ENCODE peak calls at places on chromosomes 1 and 21, in six cellular contexts. D is MM.1S, A is GM23338, I is SK-N-SH, X is hepatocyte, P is neural progenitor cell. B is an unnamed sample.

GRCh38 chr1:85490270-85490669 is 25.3 kb upstream of the DDAH1 start:
- DNase-seq in A (no peak), I (no peak), X (no peak), P (no peak), D (no peak), B (no peak)

GRCh38 chr1:154838988-154839387 is 31.1 kb downstream of the KCNN3 start:
- DNase-seq in I (no peak), D (no peak), P (no peak), A (no peak), X (no peak), B (no peak)

GRCh38 chr1:41363632-41364320 is 2.5 kb downstream of the FOXO6 start:
- DNase-seq in I (no peak), P (no peak), A (no peak), X (no peak), D (no peak), B (no peak)

GRCh38 chr1:103341377-103341880 is 184.1 kb upstream of the RNPC3 start:
- DNase-seq in D (no peak), I (no peak), A (no peak), P (no peak), X (no peak), B (no peak)

GRCh38 chr21:26736449-26736848 is 108.8 kb downstream of the ADAMTS1 start:
- DNase-seq in P (no peak), D (no peak), A (no peak), I (no peak), X (no peak), B (no peak)

GRCh38 chr1:115251856-115252255 is 86.2 kb downstream of the NGF start:
- DNase-seq in I (peak), X (peak), P (no peak), D (no peak), A (no peak), B (no peak)

GRCh38 chr1:175192630-175193338 is at the start of gene KIAA0040:
- DNase-seq in A (peak), P (peak), D (peak), X (peak), I (peak), B (peak)

GRCh38 chr1:99682291-99682751 is 36.4 kb downstream of the PALMD start:
- DNase-seq in A (no peak), I (no peak), D (no peak), P (no peak), X (no peak), B (no peak)

GRCh38 chr1:59605184-59605583 is 209.6 kb upstream of the HOOK1 start:
- DNase-seq in A (no peak), I (no peak), D (no peak), X (no peak), P (no peak), B (no peak)

GRCh38 chr1:207801819-207802218 is 50.0 kb downstream of the CD46 start:
- DNase-seq in A (no peak), I (no peak), P (no peak), X (no peak), D (no peak), B (no peak)

GRCh38 chr1:234597894-234598293 is 12.1 kb downstream of the IRF2BP2 start:
- DNase-seq in D (peak), X (peak), P (peak), I (peak), A (peak), B (peak)

GRCh38 chr1:155892801-155893200 is 18.3 kb downstream of the RIT1 start:
- DNase-seq in X (peak), D (no peak), A (no peak), P (no peak), I (no peak), B (no peak)

GRCh38 chr1:68294354-68295066 is 62.2 kb upstream of the WLS start:
- DNase-seq in I (no peak), D (no peak), X (no peak), P (peak), A (no peak), B (no peak)

DNA sequence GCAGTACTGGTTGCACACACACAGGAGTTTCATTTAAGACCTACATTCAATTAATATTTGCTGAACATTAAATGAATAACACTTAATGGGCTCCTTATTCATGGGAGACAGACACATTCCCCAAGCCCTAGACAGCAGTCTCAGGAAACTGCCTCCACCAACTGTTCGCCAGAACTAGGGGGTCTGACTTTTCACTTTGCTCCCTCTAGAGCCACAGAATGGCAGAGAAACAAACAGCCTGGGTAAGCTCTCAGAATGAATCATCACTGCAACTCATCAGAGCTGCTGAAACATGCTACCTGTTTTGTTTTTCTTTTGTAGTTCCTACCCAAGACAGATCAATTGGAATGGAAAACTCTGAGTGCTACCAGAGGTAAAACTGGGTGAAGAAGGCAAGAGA is 31.7 kb downstream of the ELK4 start:
- DNase-seq in D (no peak), I (no peak), P (no peak), X (no peak), A (no peak), B (no peak)
- TF ChIP-seq EZH2phosphoT487 in D (no peak), I (no peak), P (no peak), X (no peak), A (no peak), B (no peak)

GRCh38 chr1:40303790-40304189 is 13.3 kb downstream of the COL9A2 start:
- DNase-seq in I (no peak), P (no peak), X (no peak), D (no peak), A (no peak), B (no peak)
- TF ChIP-seq EZH2phosphoT487 in I (no peak), P (no peak), X (no peak), D (no peak), A (no peak), B (no peak)

GRCh38 chr1:152141971-152142584 is 16.9 kb downstream of the RPTN start:
- DNase-seq in I (peak), A (peak), X (peak), P (peak), D (peak), B (peak)

GRCh38 chr1:152148991-152149390 is 10.0 kb downstream of the RPTN start:
- DNase-seq in X (no peak), D (no peak), P (no peak), A (no peak), I (no peak), B (no peak)

GRCh38 chr1:152143147-152143845 is 15.7 kb downstream of the RPTN start:
- DNase-seq in D (peak), A (no peak), X (no peak), P (no peak), I (no peak), B (no peak)

GRCh38 chr1:152148051-152148450 is 11.0 kb downstream of the RPTN start:
- DNase-seq in P (no peak), A (no peak), I (no peak), X (no peak), D (no peak), B (no peak)

DNA sequence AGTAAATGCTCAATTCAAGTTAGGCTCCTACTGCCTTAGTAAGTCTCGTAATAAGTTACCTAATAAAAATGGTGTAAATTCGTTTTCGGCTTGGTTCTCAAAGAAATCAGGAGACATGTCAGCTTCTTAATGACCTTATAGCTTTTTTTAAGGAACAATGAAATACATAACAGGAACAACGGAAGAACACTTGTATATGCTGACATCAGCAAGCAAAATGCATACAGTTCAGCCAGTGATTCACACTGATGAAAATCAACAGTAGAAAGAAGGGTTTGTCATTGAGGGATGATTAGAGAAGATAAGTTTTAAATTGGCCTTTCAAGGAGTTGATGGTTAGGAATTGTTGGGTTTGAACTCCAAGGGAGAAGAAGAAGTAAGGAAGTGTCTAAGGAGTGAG is 13.2 kb downstream of the RPTN start:
- DNase-seq in D (no peak), I (no peak), P (no peak), A (no peak), X (no peak), B (no peak)
- TF ChIP-seq EZH2phosphoT487 in D (no peak), I (no peak), P (no peak), A (no peak), X (no peak), B (no peak)

GRCh38 chr1:180951881-180952656 is 39.4 kb downstream of the KIAA1614 start:
- DNase-seq in A (no peak), P (no peak), D (no peak), I (peak), X (no peak), B (no peak)
- TF ChIP-seq EZH2phosphoT487 in A (no peak), P (no peak), D (no peak), I (no peak), X (no peak), B (no peak)

DNA sequence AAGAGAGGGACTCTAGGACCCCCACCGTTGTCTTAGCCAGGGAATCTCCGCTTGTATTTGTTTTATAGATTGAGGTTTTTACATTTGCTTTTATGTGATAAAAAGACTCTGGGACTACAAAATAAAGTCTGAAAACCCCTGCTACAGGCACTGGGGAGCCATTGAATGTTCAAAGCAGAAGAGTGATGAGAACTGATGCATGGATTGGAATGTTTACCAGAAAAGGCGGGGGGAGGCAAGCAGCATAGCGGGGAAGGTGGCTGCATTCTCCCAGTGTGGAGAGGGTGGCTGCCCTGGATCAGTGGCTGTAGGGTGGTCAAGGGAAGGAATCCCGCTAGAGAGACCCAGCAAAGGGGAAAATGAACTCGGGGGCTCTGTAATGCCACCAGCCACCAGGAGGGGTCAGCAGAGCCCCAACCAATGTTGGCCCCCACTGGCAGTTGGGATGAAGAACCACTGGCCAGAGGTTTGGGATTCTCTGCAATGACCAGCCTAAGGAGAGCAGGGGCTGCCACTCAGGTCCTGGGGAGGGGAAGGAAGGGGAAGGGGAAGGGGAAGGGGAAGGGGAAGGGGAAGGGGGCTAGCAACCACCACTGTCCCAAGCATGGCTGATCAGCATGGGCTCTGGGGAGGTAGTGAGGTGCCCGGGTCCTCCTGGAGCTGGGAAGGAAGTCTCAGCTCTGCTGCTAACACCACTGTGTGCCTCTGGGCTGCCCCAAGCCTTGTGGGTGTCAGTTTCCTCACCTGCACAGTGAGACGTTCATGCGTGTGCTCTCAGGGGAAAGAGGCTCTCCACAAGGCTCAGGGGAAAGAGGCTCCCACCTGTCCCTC is 19.2 kb upstream of the PEF1 start:
- DNase-seq in P (peak), A (peak), I (peak), D (peak), X (peak), B (peak)
- TF ChIP-seq EZH2phosphoT487 in P (no peak), A (no peak), I (no peak), D (no peak), X (no peak), B (no peak)

DNA sequence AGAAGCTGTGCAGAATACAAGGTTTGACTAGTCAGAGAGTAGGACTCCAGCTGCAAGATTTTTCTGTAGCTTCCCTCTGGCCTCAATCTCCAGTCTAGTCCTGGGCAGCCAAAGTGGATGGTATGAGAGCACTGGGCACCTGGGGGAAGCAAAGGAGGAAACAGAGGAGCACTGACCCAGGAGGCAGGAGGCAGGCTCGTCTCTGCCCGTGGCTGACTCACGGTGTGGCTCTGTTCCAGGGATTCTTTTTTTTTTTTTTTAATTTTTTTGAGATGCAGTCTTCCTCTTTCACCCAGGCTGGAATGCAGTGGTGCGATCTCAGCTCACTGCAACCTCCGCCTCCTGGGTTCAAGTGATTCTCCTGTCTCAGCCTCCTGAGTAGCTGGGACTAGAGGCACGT is 4.1 kb upstream of the NPPB start:
- DNase-seq in P (no peak), A (no peak), X (no peak), I (no peak), D (no peak), B (no peak)
- TF ChIP-seq EZH2phosphoT487 in P (no peak), A (no peak), X (no peak), I (no peak), D (no peak), B (no peak)

DNA sequence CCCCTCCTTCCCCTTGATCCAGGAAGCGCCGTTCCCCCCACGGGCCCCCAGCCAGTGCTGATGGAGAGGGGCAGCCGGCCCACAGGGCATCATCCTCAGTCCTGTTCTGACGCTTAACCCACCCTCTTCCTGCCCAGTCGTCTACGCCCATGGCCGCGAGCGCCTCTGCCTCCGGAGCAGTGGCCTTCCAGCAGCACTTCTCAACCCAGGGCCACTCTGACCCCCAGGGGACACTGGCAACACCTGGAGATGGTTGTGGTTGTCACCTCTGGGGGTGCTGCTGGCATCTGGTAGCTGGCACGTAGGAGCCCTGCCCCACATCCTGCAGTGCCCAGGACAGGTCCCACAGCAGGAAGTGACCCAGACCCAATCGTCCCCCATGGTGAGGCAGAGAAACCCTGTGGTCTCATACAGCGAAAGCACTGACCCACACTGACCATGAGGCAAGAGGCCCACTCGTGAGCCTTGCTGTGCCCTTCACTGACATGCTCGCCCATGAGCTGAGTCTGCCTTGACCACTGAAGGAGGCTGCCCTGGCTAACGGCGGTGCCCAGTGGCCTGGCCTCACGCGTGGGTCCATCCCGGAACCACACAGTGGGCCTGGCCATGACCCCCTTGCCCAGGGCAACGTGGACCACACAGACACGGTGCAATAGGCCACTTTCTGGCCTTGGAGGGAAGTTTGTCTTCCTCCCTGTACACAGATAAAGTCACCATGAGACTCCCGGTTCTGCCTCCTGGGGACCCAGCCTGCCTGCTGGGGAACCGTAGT is 96.8 kb upstream of the ARHGEF16 start:
- DNase-seq in A (no peak), P (no peak), D (no peak), X (no peak), I (no peak), B (no peak)
- TF ChIP-seq EZH2phosphoT487 in A (no peak), P (no peak), D (no peak), X (no peak), I (no peak), B (no peak)

B was measured in OCI-LY7.